ENCODE peak calls at places on chromosomes 16 and 17, in seven cellular contexts. H is K562, N is A549, D is uterus, K is adrenal gland, Z is stomach, W is Peyer's patch. T is an unnamed sample.
A peak's percentile ranks its signal among the peaks of the same experiment; 100 is the strongest.

GRCh38 chr17:5785343-5785742 is 201.0 kb upstream of the NLRP1 start:
- DNase-seq in H (no peak), N (no peak), D (no peak), K (no peak), Z (no peak), W (no peak), T (no peak)

GRCh38 chr17:4580291-4580690 is 4.0 kb upstream of the SMTNL2 start:
- DNase-seq in H (no peak), N (no peak), D (no peak), K (no peak), Z (no peak), W (no peak), T (no peak)

GRCh38 chr16:21023509-21024202 is 123.1 kb downstream of the LYRM1 start:
- DNase-seq in H (no peak), N (no peak), D (no peak), K (no peak), Z (peak; percentile 43), W (peak; percentile 61), T (peak; percentile 59)

GRCh38 chr16:85234310-85235235 is 122.3 kb upstream of the CIBAR2 start:
- DNase-seq in H (peak; percentile 98), N (peak; percentile 37), D (peak; percentile 79), K (peak; percentile 90), Z (peak; percentile 51), W (peak; percentile 69), T (peak; percentile 78)

GRCh38 chr17:57517519-57518342 is 227.4 kb downstream of the CCDC182 start:
- DNase-seq in H (no peak), N (peak; percentile 54), D (no peak), K (no peak), Z (no peak), W (no peak), T (no peak)

GRCh38 chr16:86080131-86080875 is 181.3 kb downstream of the IRF8 start:
- DNase-seq in H (no peak), N (no peak), D (no peak), K (no peak), Z (no peak), W (peak; percentile 21), T (no peak)

GRCh38 chr17:55395803-55396505 is 25.7 kb downstream of the MMD start:
- DNase-seq in H (no peak), N (no peak), D (no peak), K (no peak), Z (no peak), W (no peak), T (no peak)

GRCh38 chr17:76968707-76969597 is 100.7 kb downstream of the MGAT5B start:
- DNase-seq in H (no peak), N (no peak), D (no peak), K (no peak), Z (peak; percentile 60), W (no peak), T (no peak)

GRCh38 chr17:4504188-4504587 is 5.5 kb downstream of the SPNS2 start:
- DNase-seq in H (no peak), N (no peak), D (no peak), K (no peak), Z (no peak), W (no peak), T (no peak)

GRCh38 chr17:60579090-60579489 is 20.9 kb upstream of the PPM1D start:
- DNase-seq in H (no peak), N (no peak), D (peak; percentile 41), K (peak; percentile 25), Z (no peak), W (no peak), T (no peak)

GRCh38 chr16:78607465-78607864 is 508.0 kb downstream of the WWOX start:
- DNase-seq in H (no peak), N (peak; percentile 8), D (peak; percentile 49), K (no peak), Z (no peak), W (no peak), T (no peak)

GRCh38 chr17:49928826-49929475 is 40.0 kb upstream of the DLX4 start:
- DNase-seq in H (no peak), N (peak; percentile 44), D (no peak), K (no peak), Z (no peak), W (no peak), T (no peak)

GRCh38 chr16:30659507-30660423 is 1.5 kb downstream of the FBRS start:
- DNase-seq in H (peak; percentile 39), N (no peak), D (no peak), K (peak; percentile 24), Z (no peak), W (no peak), T (no peak)
- H3K4me1 ChIP-seq in H (peaks cover 20% of the 10 kb centered on the region), N (peaks cover 23% of the 10 kb centered on the region), D (peaks cover 18% of the 10 kb centered on the region), K (peaks cover 52% of the 10 kb centered on the region), Z (peaks cover 64% of the 10 kb centered on the region), W (peaks cover 31% of the 10 kb centered on the region), T (peaks cover 27% of the 10 kb centered on the region)

GRCh38 chr17:862584-862983 is 80.4 kb downstream of the MRM3 start:
- DNase-seq in H (no peak), N (no peak), D (no peak), K (no peak), Z (no peak), W (no peak), T (no peak)
- H3K9me3 ChIP-seq in H (no peaks in the 10 kb centered on the region), N (no peaks in the 10 kb centered on the region), D (no peaks in the 10 kb centered on the region), K (no peaks in the 10 kb centered on the region), Z (no peaks in the 10 kb centered on the region), W (no peaks in the 10 kb centered on the region), T (no peaks in the 10 kb centered on the region)

DNA sequence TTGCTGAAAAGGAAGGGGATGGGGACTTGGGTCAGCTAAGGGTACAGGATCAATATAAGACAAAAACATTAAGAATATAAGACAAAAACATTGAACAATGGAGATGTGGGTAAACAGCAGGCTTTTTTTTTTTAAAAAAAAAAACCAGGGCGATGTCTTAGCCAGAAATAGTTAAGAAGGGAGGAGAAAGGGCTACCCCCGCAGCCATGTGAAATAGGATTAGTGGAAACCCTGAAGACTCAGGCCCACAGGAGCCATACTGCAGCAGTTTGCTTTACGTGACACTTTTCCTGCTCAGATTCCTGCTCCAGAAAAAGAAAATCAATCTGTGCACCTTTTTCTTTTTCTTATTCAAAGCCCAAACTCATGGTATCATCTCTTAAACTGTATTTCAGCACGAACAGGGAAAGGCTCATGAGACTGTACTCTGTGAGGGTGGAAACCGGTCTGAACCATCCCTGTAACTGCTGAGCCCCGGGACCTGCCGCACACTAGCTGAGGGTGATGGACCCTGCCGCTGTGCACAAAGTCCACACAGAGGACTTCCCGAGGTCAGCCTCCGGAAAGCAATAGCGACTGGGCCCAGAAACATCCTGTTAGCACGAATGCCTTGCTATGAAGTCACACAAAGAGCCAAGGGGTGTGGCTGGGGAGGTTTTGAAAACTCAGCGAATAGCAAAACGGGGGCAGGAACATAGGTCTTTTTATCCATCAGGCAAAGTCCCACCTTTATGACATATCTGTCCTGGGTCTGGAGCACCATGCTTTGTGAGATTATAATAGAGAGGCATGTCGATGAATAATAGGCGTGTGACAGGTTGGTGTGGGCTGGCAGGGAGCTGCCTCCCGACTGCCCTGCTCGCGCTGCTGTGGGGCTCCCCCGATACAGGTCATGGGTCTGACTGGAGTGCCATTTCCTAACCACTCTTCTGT is 33.2 kb downstream of the CDK5R1 start:
- DNase-seq in H (no peak), N (no peak), D (no peak), K (peak; percentile 22), Z (peak; percentile 30), W (no peak), T (no peak)
- TF ChIP-seq POLR2A in H (no peak), N (no peak), D (no peak), K (no peak), Z (no peak), W (no peak), T (no peak)

GRCh38 chr16:67463059-67463458 is 17.9 kb downstream of the ATP6V0D1 start:
- DNase-seq in H (no peak), N (no peak), D (no peak), K (no peak), Z (no peak), W (peak; percentile 79), T (no peak)
- H3K4me1 ChIP-seq in H (peaks cover 30% of the 10 kb centered on the region), N (peaks cover 17% of the 10 kb centered on the region), D (peaks cover 40% of the 10 kb centered on the region), K (peaks cover 82% of the 10 kb centered on the region), Z (peaks cover 79% of the 10 kb centered on the region), W (peaks cover 40% of the 10 kb centered on the region), T (peaks cover 19% of the 10 kb centered on the region)

DNA sequence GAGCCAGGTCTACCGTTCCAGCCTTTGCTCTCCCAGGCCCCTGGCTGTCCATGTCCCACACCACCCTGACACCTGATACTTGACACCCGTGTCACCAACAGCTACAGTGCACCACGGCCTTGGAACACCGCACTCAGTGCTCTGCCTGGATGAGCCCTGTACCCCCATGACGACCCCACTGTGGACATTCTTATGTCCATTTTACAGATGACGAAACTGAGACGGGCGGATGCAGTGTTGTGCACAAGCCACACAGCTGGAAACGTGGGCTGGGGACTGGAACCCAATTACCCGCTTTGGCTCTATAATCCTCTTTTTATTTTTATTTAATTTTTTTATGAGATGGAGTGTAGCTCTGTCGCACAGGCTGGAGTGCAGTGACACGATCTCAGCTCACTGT is 83.6 kb upstream of the CBX4 start:
- DNase-seq in H (no peak), N (no peak), D (no peak), K (no peak), Z (no peak), W (no peak), T (no peak)
- H3K9me3 ChIP-seq in H (no peaks in the 10 kb centered on the region), N (no peaks in the 10 kb centered on the region), D (no peaks in the 10 kb centered on the region), K (no peaks in the 10 kb centered on the region), Z (no peaks in the 10 kb centered on the region), W (no peaks in the 10 kb centered on the region), T (no peaks in the 10 kb centered on the region)

DNA sequence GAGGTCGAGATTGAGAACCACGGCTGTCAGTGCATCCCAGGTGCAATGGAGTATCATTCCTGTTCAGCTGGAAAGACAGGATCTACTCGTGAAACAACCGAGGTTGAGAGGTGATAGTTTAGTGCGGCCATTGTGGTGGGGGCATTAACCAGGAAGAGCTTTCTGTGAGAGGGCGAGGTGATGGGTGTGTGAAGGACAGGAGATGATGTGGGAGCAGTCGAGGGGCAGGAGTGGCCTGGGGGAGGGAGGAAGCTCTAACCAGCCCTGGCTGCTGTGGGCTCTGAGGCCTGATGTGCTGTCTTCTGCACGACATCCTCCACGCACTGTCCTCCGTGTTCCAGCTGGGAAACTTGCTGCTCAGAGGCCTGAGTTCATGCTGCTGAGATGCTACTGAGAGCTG is 22.0 kb downstream of the GOSR2 start:
- DNase-seq in H (no peak), N (no peak), D (no peak), K (no peak), Z (no peak), W (no peak), T (no peak)
- TF ChIP-seq POLR2A in H (peak; percentile 23), N (no peak), D (no peak), K (no peak), Z (no peak), W (no peak), T (no peak)

T was measured in heart left ventricle.